ENCODE peak calls at places on chromosomes 6 and 20, in nine cellular contexts. One of them, this sample, is unnamed.

GRCh38 chr6:52663120-52663934 is 7.6 kb upstream of the TMEM14A start:
- DNase-seq in NCI-H1092 treated with DMSO at 0.1 percent for 48 hours: peak
- DNase-seq in GM03348: peak
- DNase-seq in myocyte: peak
- DNase-seq in GM23338: peak
- DNase-seq in tibial nerve: no peak
- DNase-seq in prostate gland: peak
- DNase-seq in SK-N-SH: peak
- DNase-seq in HCT116: peak
- DNase-seq in this sample: peak

GRCh38 chr20:52064936-52065335 is 126.6 kb downstream of the ZFP64 start:
- DNase-seq in GM23338: no peak
- DNase-seq in NCI-H1092 treated with DMSO at 0.1 percent for 48 hours: no peak
- DNase-seq in GM03348: no peak
- DNase-seq in prostate gland: no peak
- DNase-seq in HCT116: no peak
- DNase-seq in tibial nerve: no peak
- DNase-seq in myocyte: no peak
- DNase-seq in SK-N-SH: no peak
- DNase-seq in this sample: no peak

GRCh38 chr20:31638317-31638716 is 605 bp downstream of the COX4I2 start:
- DNase-seq in GM23338: no peak
- DNase-seq in NCI-H1092 treated with DMSO at 0.1 percent for 48 hours: no peak
- DNase-seq in prostate gland: no peak
- DNase-seq in tibial nerve: no peak
- DNase-seq in myocyte: no peak
- DNase-seq in GM03348: no peak
- DNase-seq in HCT116: no peak
- DNase-seq in SK-N-SH: peak
- DNase-seq in this sample: no peak

GRCh38 chr6:104010897-104011296 is 848.8 kb downstream of the HACE1 start:
- DNase-seq in GM23338: no peak
- DNase-seq in HCT116: no peak
- DNase-seq in tibial nerve: no peak
- DNase-seq in myocyte: no peak
- DNase-seq in SK-N-SH: no peak
- DNase-seq in prostate gland: no peak
- DNase-seq in GM03348: no peak
- DNase-seq in NCI-H1092 treated with DMSO at 0.1 percent for 48 hours: no peak
- DNase-seq in this sample: no peak

GRCh38 chr20:1802385-1803215 is 92.6 kb upstream of the SIRPA start:
- DNase-seq in GM23338: peak
- DNase-seq in HCT116: no peak
- DNase-seq in SK-N-SH: peak
- DNase-seq in NCI-H1092 treated with DMSO at 0.1 percent for 48 hours: peak
- DNase-seq in myocyte: peak
- DNase-seq in prostate gland: peak
- DNase-seq in GM03348: peak
- DNase-seq in tibial nerve: no peak
- DNase-seq in this sample: no peak

GRCh38 chr20:47113362-47114118 is 218.9 kb downstream of the EYA2 start:
- DNase-seq in prostate gland: no peak
- DNase-seq in GM03348: peak
- DNase-seq in SK-N-SH: no peak
- DNase-seq in GM23338: no peak
- DNase-seq in HCT116: no peak
- DNase-seq in myocyte: peak
- DNase-seq in NCI-H1092 treated with DMSO at 0.1 percent for 48 hours: no peak
- DNase-seq in tibial nerve: no peak
- DNase-seq in this sample: no peak

GRCh38 chr6:43856005-43856765 is 86.2 kb downstream of the VEGFA start:
- DNase-seq in SK-N-SH: peak
- DNase-seq in NCI-H1092 treated with DMSO at 0.1 percent for 48 hours: peak
- DNase-seq in myocyte: peak
- DNase-seq in GM03348: no peak
- DNase-seq in HCT116: peak
- DNase-seq in tibial nerve: no peak
- DNase-seq in prostate gland: no peak
- DNase-seq in GM23338: peak
- DNase-seq in this sample: no peak

GRCh38 chr20:59004763-59005522 is 2.1 kb downstream of the CTSZ start:
- DNase-seq in prostate gland: no peak
- DNase-seq in tibial nerve: peak
- DNase-seq in GM03348: no peak
- DNase-seq in SK-N-SH: no peak
- DNase-seq in myocyte: no peak
- DNase-seq in NCI-H1092 treated with DMSO at 0.1 percent for 48 hours: no peak
- DNase-seq in HCT116: no peak
- DNase-seq in GM23338: no peak
- DNase-seq in this sample: no peak

GRCh38 chr6:148251286-148251685 is 91.4 kb upstream of the SASH1 start:
- DNase-seq in myocyte: peak
- DNase-seq in tibial nerve: no peak
- DNase-seq in prostate gland: no peak
- DNase-seq in HCT116: no peak
- DNase-seq in GM23338: peak
- DNase-seq in NCI-H1092 treated with DMSO at 0.1 percent for 48 hours: no peak
- DNase-seq in GM03348: peak
- DNase-seq in SK-N-SH: no peak
- DNase-seq in this sample: no peak

GRCh38 chr20:54067606-54068174 is 2.7 kb downstream of the BCAS1 start:
- DNase-seq in HCT116: peak
- DNase-seq in prostate gland: peak
- DNase-seq in GM23338: peak
- DNase-seq in myocyte: peak
- DNase-seq in GM03348: peak
- DNase-seq in NCI-H1092 treated with DMSO at 0.1 percent for 48 hours: no peak
- DNase-seq in SK-N-SH: no peak
- DNase-seq in tibial nerve: no peak
- DNase-seq in this sample: no peak

GRCh38 chr6:39321761-39322160 is 741 bp downstream of the KCNK16 start:
- DNase-seq in HCT116: no peak
- DNase-seq in tibial nerve: no peak
- DNase-seq in SK-N-SH: no peak
- DNase-seq in GM03348: no peak
- DNase-seq in myocyte: no peak
- DNase-seq in NCI-H1092 treated with DMSO at 0.1 percent for 48 hours: no peak
- DNase-seq in prostate gland: no peak
- DNase-seq in GM23338: no peak
- DNase-seq in this sample: no peak

GRCh38 chr6:153208706-153209105 is 77.6 kb upstream of the RGS17 start:
- DNase-seq in SK-N-SH: no peak
- DNase-seq in HCT116: no peak
- DNase-seq in NCI-H1092 treated with DMSO at 0.1 percent for 48 hours: peak
- DNase-seq in tibial nerve: no peak
- DNase-seq in GM23338: peak
- DNase-seq in prostate gland: no peak
- DNase-seq in myocyte: peak
- DNase-seq in GM03348: no peak
- DNase-seq in this sample: no peak

GRCh38 chr20:53291548-53291947 is 302.1 kb downstream of the ZNF217 start:
- DNase-seq in GM03348: no peak
- DNase-seq in prostate gland: no peak
- DNase-seq in SK-N-SH: no peak
- DNase-seq in NCI-H1092 treated with DMSO at 0.1 percent for 48 hours: no peak
- DNase-seq in tibial nerve: no peak
- DNase-seq in HCT116: peak
- DNase-seq in myocyte: no peak
- DNase-seq in GM23338: peak
- DNase-seq in this sample: no peak

GRCh38 chr6:150567360-150567759 is 32.3 kb upstream of the PLEKHG1 start:
- DNase-seq in prostate gland: no peak
- DNase-seq in NCI-H1092 treated with DMSO at 0.1 percent for 48 hours: no peak
- DNase-seq in myocyte: no peak
- DNase-seq in HCT116: no peak
- DNase-seq in tibial nerve: no peak
- DNase-seq in GM03348: no peak
- DNase-seq in SK-N-SH: no peak
- DNase-seq in GM23338: no peak
- DNase-seq in this sample: no peak

GRCh38 chr20:41175201-41175651 is 37.9 kb downstream of the PLCG1 start:
- DNase-seq in HCT116: no peak
- DNase-seq in tibial nerve: no peak
- DNase-seq in myocyte: no peak
- DNase-seq in SK-N-SH: no peak
- DNase-seq in NCI-H1092 treated with DMSO at 0.1 percent for 48 hours: no peak
- DNase-seq in GM03348: no peak
- DNase-seq in GM23338: no peak
- DNase-seq in prostate gland: peak
- DNase-seq in this sample: no peak

This sample was measured in effector memory CD8-positive, alpha-beta T cell.